ENCODE peak calls at places on chromosomes 2 and 18, in eight cellular contexts. D is T-helper 1 cell; I is activated effector memory CD4-positive, alpha-beta T cell treated with Interleukin-2 at 50 U/mL for 16 hours; C is effector CD4-positive, alpha-beta T cell; R is AG10803; V is NCI-H774; A is activated T-helper 1 cell treated with anti-CD3 and anti-CD28 coated beads, Interleukin-2, amount 50 U/mL, for 16 hours; T is LoVo. N is an unnamed sample.
A peak's percentile ranks its signal among the peaks of the same experiment; 100 is the strongest.

GRCh38 chr18:58284699-58285490 is 240.9 kb downstream of the NEDD4L start:
- DNase-seq in D (no peak), I (no peak), C (no peak), R (no peak), V (no peak), A (no peak), T (no peak), N (no peak)

GRCh38 chr2:224104668-224105386 is 65.7 kb upstream of the SERPINE2 start:
- DNase-seq in D (no peak), I (no peak), C (no peak), R (peak; percentile 31), V (no peak), A (no peak), T (no peak), N (no peak)

GRCh38 chr2:27808418-27808817 is 36.9 kb downstream of the MRPL33 start:
- DNase-seq in D (no peak), I (no peak), C (no peak), R (no peak), V (no peak), A (no peak), T (no peak), N (no peak)

GRCh38 chr2:98457045-98457696 is 12.5 kb downstream of the INPP4A start:
- DNase-seq in D (no peak), I (no peak), C (no peak), R (peak; percentile 90), V (no peak), A (no peak), T (no peak), N (peak; percentile 43)

GRCh38 chr2:71042287-71042686 is 26.2 kb upstream of the NAGK start:
- DNase-seq in D (no peak), I (no peak), C (no peak), R (no peak), V (no peak), A (no peak), T (no peak), N (no peak)

GRCh38 chr2:189115126-189115525 is 64.4 kb downstream of the COL5A2 start:
- DNase-seq in D (no peak), I (no peak), C (no peak), R (peak; percentile 45), V (no peak), A (no peak), T (no peak), N (peak; percentile 16)

GRCh38 chr2:21317131-21317530 is 193.4 kb downstream of the TDRD15 start:
- DNase-seq in D (no peak), I (no peak), C (no peak), R (no peak), V (peak; percentile 30), A (no peak), T (peak; percentile 35), N (no peak)

GRCh38 chr2:23537991-23538390 is 153.0 kb downstream of the KLHL29 start:
- DNase-seq in D (no peak), I (no peak), C (no peak), R (peak; percentile 43), V (no peak), A (no peak), T (no peak), N (no peak)

GRCh38 chr2:69652206-69652605 is 8.7 kb upstream of the AAK1 start:
- DNase-seq in D (no peak), I (no peak), C (no peak), R (peak; percentile 83), V (no peak), A (no peak), T (peak; percentile 85), N (peak; percentile 52)

GRCh38 chr2:97730245-97730644 is 16.9 kb downstream of the ZAP70 start:
- DNase-seq in D (no peak), I (no peak), C (no peak), R (no peak), V (no peak), A (no peak), T (peak; percentile 31), N (no peak)

GRCh38 chr2:12854001-12854530 is 137.3 kb downstream of the TRIB2 start:
- DNase-seq in D (no peak), I (no peak), C (no peak), R (no peak), V (no peak), A (no peak), T (no peak), N (no peak)

GRCh38 chr2:37323770-37324535 is 680 bp downstream of the PRKD3 start:
- DNase-seq in D (no peak), I (peak; percentile 30), C (peak; percentile 26), R (peak; percentile 23), V (no peak), A (peak; percentile 15), T (peak; percentile 18), N (no peak)

GRCh38 chr18:10453885-10454772 is at the start of gene APCDD1:
- DNase-seq in D (no peak), I (no peak), C (no peak), R (no peak), V (peak; percentile 34), A (no peak), T (no peak), N (no peak)

GRCh38 chr2:18047896-18048657 is 169.6 kb downstream of the KCNS3 start:
- DNase-seq in D (no peak), I (no peak), C (no peak), R (peak; percentile 80), V (no peak), A (no peak), T (peak; percentile 77), N (no peak)

GRCh38 chr18:48800877-48801727 is 149.7 kb downstream of the SMAD7 start:
- DNase-seq in D (no peak), I (no peak), C (no peak), R (no peak), V (no peak), A (no peak), T (no peak), N (no peak)

GRCh38 chr2:96531872-96532505 is 4.6 kb upstream of the ARID5A start:
- DNase-seq in D (peak; percentile 68), I (peak; percentile 72), C (peak; percentile 87), R (peak; percentile 99), V (peak; percentile 50), A (peak; percentile 77), T (peak; percentile 99), N (peak; percentile 99)

GRCh38 chr2:127614246-127614645 is 31.7 kb upstream of the GPR17 start:
- DNase-seq in D (no peak), I (no peak), C (no peak), R (no peak), V (no peak), A (no peak), T (no peak), N (no peak)

GRCh38 chr2:36753706-36754221 is 57.3 kb downstream of the VIT start:
- DNase-seq in D (no peak), I (no peak), C (no peak), R (no peak), V (no peak), A (no peak), T (no peak), N (no peak)

GRCh38 chr18:37568671-37569070 is 3.1 kb upstream of the CELF4 start:
- DNase-seq in D (no peak), I (no peak), C (no peak), R (no peak), V (no peak), A (no peak), T (no peak), N (no peak)

GRCh38 chr18:48819781-48820482 is 130.8 kb downstream of the SMAD7 start:
- DNase-seq in D (no peak), I (no peak), C (no peak), R (no peak), V (no peak), A (no peak), T (no peak), N (no peak)

GRCh38 chr2:38407111-38407682 is 30.1 kb upstream of the ATL2 start:
- DNase-seq in D (no peak), I (no peak), C (no peak), R (no peak), V (no peak), A (no peak), T (no peak), N (no peak)

GRCh38 chr2:85921659-85922058 is 32.9 kb upstream of the ST3GAL5 start:
- DNase-seq in D (no peak), I (no peak), C (no peak), R (no peak), V (no peak), A (no peak), T (no peak), N (no peak)

GRCh38 chr2:229080172-229080571 is 190.9 kb downstream of the PID1 start:
- DNase-seq in D (no peak), I (no peak), C (no peak), R (no peak), V (no peak), A (no peak), T (no peak), N (no peak)

GRCh38 chr2:121454549-121455090 is 76.1 kb upstream of the RNU4ATAC start:
- DNase-seq in D (no peak), I (no peak), C (no peak), R (peak; percentile 84), V (no peak), A (no peak), T (no peak), N (no peak)

GRCh38 chr2:27587025-27587424 is 4.2 kb downstream of the ZNF512 start:
- DNase-seq in D (no peak), I (no peak), C (no peak), R (no peak), V (no peak), A (no peak), T (no peak), N (no peak)

GRCh38 chr2:14288016-14288415 is 344.5 kb upstream of the LRATD1 start:
- DNase-seq in D (no peak), I (no peak), C (no peak), R (no peak), V (no peak), A (no peak), T (peak; percentile 46), N (no peak)

GRCh38 chr2:20609349-20609994 is 41.4 kb downstream of the HS1BP3 start:
- DNase-seq in D (no peak), I (no peak), C (no peak), R (peak; percentile 55), V (no peak), A (no peak), T (no peak), N (peak; percentile 70)

GRCh38 chr2:158967114-158967730 is 1.2 kb upstream of the TANC1 start:
- DNase-seq in D (no peak), I (no peak), C (no peak), R (no peak), V (no peak), A (no peak), T (peak; percentile 38), N (no peak)

GRCh38 chr2:199303814-199304213 is 153.9 kb downstream of the SATB2 start:
- DNase-seq in D (no peak), I (no peak), C (no peak), R (peak; percentile 100), V (no peak), A (no peak), T (no peak), N (peak; percentile 99)

GRCh38 chr2:168490015-168490874 is 34.2 kb downstream of the CERS6 start:
- DNase-seq in D (no peak), I (no peak), C (no peak), R (no peak), V (no peak), A (peak; percentile 13), T (peak; percentile 26), N (peak; percentile 6)

GRCh38 chr18:58898427-58898826 is 33.8 kb downstream of the ZNF532 start:
- DNase-seq in D (no peak), I (no peak), C (no peak), R (no peak), V (no peak), A (no peak), T (no peak), N (no peak)

GRCh38 chr18:48412339-48412929 is 3.3 kb upstream of the ZBTB7C start:
- DNase-seq in D (no peak), I (no peak), C (no peak), R (peak; percentile 21), V (peak; percentile 37), A (no peak), T (peak; percentile 66), N (no peak)

GRCh38 chr2:190663839-190664238 is 15.0 kb downstream of the NAB1 start:
- DNase-seq in D (no peak), I (no peak), C (no peak), R (no peak), V (no peak), A (no peak), T (no peak), N (no peak)

GRCh38 chr2:143545059-143545458 is 415.8 kb downstream of the ARHGAP15 start:
- DNase-seq in D (no peak), I (no peak), C (no peak), R (no peak), V (no peak), A (no peak), T (no peak), N (no peak)